ENCODE peak calls at places on chromosomes 7 and 10, in seven cellular contexts. One of them, this sample, is unnamed.

GRCh38 chr7:100583132-100584045 is 2.5 kb downstream of the LRCH4 start:
- DNase-seq in NCI-H1092 treated with DMSO at 0.1 percent for 48 hours: no peak
- DNase-seq in Kasumi-1: peak; percentile 98
- DNase-seq in amygdala: no peak
- DNase-seq in naive B cell: peak; percentile 77
- DNase-seq in hypothalamus: no peak
- DNase-seq in LoVo: no peak
- DNase-seq in this sample: no peak

GRCh38 chr10:102675887-102676616 is 31.8 kb downstream of the TRIM8 start:
- DNase-seq in amygdala: no peak
- DNase-seq in naive B cell: no peak
- DNase-seq in Kasumi-1: peak; percentile 63
- DNase-seq in hypothalamus: no peak
- DNase-seq in NCI-H1092 treated with DMSO at 0.1 percent for 48 hours: no peak
- DNase-seq in LoVo: no peak
- DNase-seq in this sample: no peak

GRCh38 chr7:30074422-30075030 is 46.3 kb downstream of the PLEKHA8 start:
- DNase-seq in LoVo: peak; percentile 35
- DNase-seq in naive B cell: peak; percentile 3
- DNase-seq in amygdala: no peak
- DNase-seq in Kasumi-1: peak; percentile 56
- DNase-seq in NCI-H1092 treated with DMSO at 0.1 percent for 48 hours: peak; percentile 54
- DNase-seq in hypothalamus: no peak
- DNase-seq in this sample: peak; percentile 34

GRCh38 chr7:136272934-136273333 is 295.8 kb upstream of the MTPN start:
- DNase-seq in naive B cell: no peak
- DNase-seq in amygdala: no peak
- DNase-seq in hypothalamus: no peak
- DNase-seq in NCI-H1092 treated with DMSO at 0.1 percent for 48 hours: no peak
- DNase-seq in Kasumi-1: no peak
- DNase-seq in LoVo: no peak
- DNase-seq in this sample: no peak

GRCh38 chr7:41047789-41048191 is 655.1 kb downstream of the INHBA start:
- DNase-seq in amygdala: no peak
- DNase-seq in naive B cell: no peak
- DNase-seq in Kasumi-1: no peak
- DNase-seq in hypothalamus: no peak
- DNase-seq in NCI-H1092 treated with DMSO at 0.1 percent for 48 hours: no peak
- DNase-seq in LoVo: no peak
- DNase-seq in this sample: peak; percentile 67

GRCh38 chr7:13031481-13031880 is 344.0 kb downstream of the ARL4A start:
- DNase-seq in naive B cell: no peak
- DNase-seq in Kasumi-1: no peak
- DNase-seq in LoVo: no peak
- DNase-seq in NCI-H1092 treated with DMSO at 0.1 percent for 48 hours: no peak
- DNase-seq in amygdala: no peak
- DNase-seq in hypothalamus: no peak
- DNase-seq in this sample: no peak

GRCh38 chr10:119832956-119833355 is 39.7 kb downstream of the MCMBP start:
- DNase-seq in hypothalamus: no peak
- DNase-seq in amygdala: no peak
- DNase-seq in NCI-H1092 treated with DMSO at 0.1 percent for 48 hours: no peak
- DNase-seq in Kasumi-1: no peak
- DNase-seq in naive B cell: no peak
- DNase-seq in LoVo: no peak
- DNase-seq in this sample: no peak

GRCh38 chr10:127463548-127463947 is 85.6 kb upstream of the NPS start:
- DNase-seq in LoVo: no peak
- DNase-seq in amygdala: no peak
- DNase-seq in naive B cell: no peak
- DNase-seq in hypothalamus: no peak
- DNase-seq in NCI-H1092 treated with DMSO at 0.1 percent for 48 hours: no peak
- DNase-seq in Kasumi-1: no peak
- DNase-seq in this sample: no peak

GRCh38 chr7:51079494-51079893 is 237.1 kb downstream of the COBL start:
- DNase-seq in NCI-H1092 treated with DMSO at 0.1 percent for 48 hours: peak; percentile 17
- DNase-seq in naive B cell: no peak
- DNase-seq in hypothalamus: no peak
- DNase-seq in amygdala: no peak
- DNase-seq in LoVo: no peak
- DNase-seq in Kasumi-1: no peak
- DNase-seq in this sample: peak; percentile 11

GRCh38 chr10:129785536-129785981 is 178.5 kb downstream of the EBF3 start:
- DNase-seq in LoVo: no peak
- DNase-seq in amygdala: no peak
- DNase-seq in NCI-H1092 treated with DMSO at 0.1 percent for 48 hours: no peak
- DNase-seq in hypothalamus: no peak
- DNase-seq in Kasumi-1: no peak
- DNase-seq in naive B cell: no peak
- DNase-seq in this sample: no peak

GRCh38 chr10:109616356-109616755 is 307.0 kb downstream of the XPNPEP1 start:
- DNase-seq in hypothalamus: no peak
- DNase-seq in LoVo: no peak
- DNase-seq in amygdala: no peak
- DNase-seq in Kasumi-1: no peak
- DNase-seq in NCI-H1092 treated with DMSO at 0.1 percent for 48 hours: no peak
- DNase-seq in naive B cell: no peak
- DNase-seq in this sample: no peak

GRCh38 chr7:75950111-75950681 is 35.2 kb downstream of the POR start:
- DNase-seq in LoVo: no peak
- DNase-seq in NCI-H1092 treated with DMSO at 0.1 percent for 48 hours: no peak
- DNase-seq in naive B cell: no peak
- DNase-seq in amygdala: no peak
- DNase-seq in hypothalamus: no peak
- DNase-seq in Kasumi-1: no peak
- DNase-seq in this sample: no peak

GRCh38 chr10:47223236-47223635 is 76.8 kb upstream of the GDF10 start:
- DNase-seq in LoVo: no peak
- DNase-seq in amygdala: no peak
- DNase-seq in hypothalamus: no peak
- DNase-seq in naive B cell: no peak
- DNase-seq in NCI-H1092 treated with DMSO at 0.1 percent for 48 hours: no peak
- DNase-seq in Kasumi-1: no peak
- DNase-seq in this sample: no peak

GRCh38 chr7:80392229-80393169 is 119.4 kb downstream of the GNAT3 start:
- DNase-seq in Kasumi-1: peak; percentile 54
- DNase-seq in amygdala: no peak
- DNase-seq in hypothalamus: no peak
- DNase-seq in naive B cell: no peak
- DNase-seq in LoVo: peak; percentile 36
- DNase-seq in NCI-H1092 treated with DMSO at 0.1 percent for 48 hours: peak; percentile 66
- DNase-seq in this sample: no peak

This sample was measured in SHP77 treated with DMSO at 0.1 percent for 48 hours.